ENCODE peak calls at places on chromosomes 5 and 9, in ten cellular contexts. X, Z, T, H, V, O, D, Y, R and L are unnamed samples.

GRCh38 chr9:81964216-81965171 is 21.2 kb downstream of the SPATA31D3 start:
- DNase-seq in X (no peak), Z (no peak), T (no peak), H (peak), V (no peak), O (no peak), D (no peak), Y (no peak), R (no peak), L (no peak)

GRCh38 chr9:130539473-130540223 is 39.7 kb upstream of the FUBP3 start:
- DNase-seq in X (no peak), Z (no peak), T (no peak), H (no peak), V (peak), O (no peak), D (no peak), Y (no peak), R (no peak), L (no peak)

GRCh38 chr9:98603821-98604383 is 104.8 kb downstream of the GABBR2 start:
- DNase-seq in X (no peak), Z (no peak), T (no peak), H (no peak), V (no peak), O (no peak), D (no peak), Y (no peak), R (no peak), L (no peak)

GRCh38 chr9:33295571-33295970 is 5.3 kb downstream of the NFX1 start:
- DNase-seq in X (no peak), Z (no peak), T (no peak), H (peak), V (no peak), O (peak), D (no peak), Y (no peak), R (no peak), L (no peak)

GRCh38 chr9:8206720-8207119 is 407.1 kb upstream of the DMAC1 start:
- DNase-seq in X (no peak), Z (no peak), T (no peak), H (no peak), V (no peak), O (no peak), D (no peak), Y (peak), R (no peak), L (no peak)

GRCh38 chr5:93208156-93208895 is 372.7 kb downstream of the NR2F1-AS1 start:
- DNase-seq in X (no peak), Z (no peak), T (no peak), H (no peak), V (no peak), O (no peak), D (no peak), Y (no peak), R (no peak), L (no peak)

GRCh38 chr9:136239135-136239962 is 6.3 kb downstream of the QSOX2 start:
- DNase-seq in X (no peak), Z (no peak), T (no peak), H (no peak), V (no peak), O (no peak), D (no peak), Y (no peak), R (no peak), L (no peak)

GRCh38 chr9:7549261-7549660 is 250.3 kb downstream of the DMAC1 start:
- DNase-seq in X (no peak), Z (no peak), T (no peak), H (no peak), V (no peak), O (no peak), D (no peak), Y (peak), R (no peak), L (no peak)

GRCh38 chr9:101536938-101537337 is 3.3 kb downstream of the RNF20 start:
- DNase-seq in X (no peak), Z (no peak), T (peak), H (peak), V (peak), O (no peak), D (no peak), Y (peak), R (no peak), L (peak)

GRCh38 chr5:20660588-20660987 is 672.6 kb upstream of the CDH18 start:
- DNase-seq in X (no peak), Z (no peak), T (no peak), H (no peak), V (no peak), O (no peak), D (no peak), Y (no peak), R (no peak), L (no peak)

GRCh38 chr5:135426102-135427082 is 20.8 kb downstream of the DCANP1 start:
- DNase-seq in X (no peak), Z (peak), T (no peak), H (peak), V (peak), O (peak), D (no peak), Y (peak), R (no peak), L (peak)

GRCh38 chr5:145246379-145246778 is 588.8 kb downstream of the PRELID2 start:
- DNase-seq in X (no peak), Z (no peak), T (no peak), H (no peak), V (no peak), O (no peak), D (no peak), Y (no peak), R (no peak), L (no peak)

GRCh38 chr9:14813336-14814020 is 90.9 kb upstream of the CER1 start:
- DNase-seq in X (no peak), Z (no peak), T (no peak), H (no peak), V (peak), O (no peak), D (no peak), Y (no peak), R (no peak), L (no peak)

GRCh38 chr9:93204470-93205043 is 20.6 kb downstream of the WNK2 start:
- DNase-seq in X (no peak), Z (no peak), T (no peak), H (no peak), V (no peak), O (no peak), D (peak), Y (no peak), R (no peak), L (no peak)

GRCh38 chr5:9447691-9448090 is 98.2 kb downstream of the SEMA5A start:
- DNase-seq in X (no peak), Z (no peak), T (no peak), H (no peak), V (no peak), O (no peak), D (no peak), Y (no peak), R (no peak), L (no peak)

GRCh38 chr5:6837095-6837494 is 123.9 kb downstream of the TENT4A start:
- DNase-seq in X (no peak), Z (no peak), T (no peak), H (no peak), V (no peak), O (no peak), D (no peak), Y (no peak), R (no peak), L (no peak)

GRCh38 chr5:11797132-11797531 is 107.1 kb downstream of the CTNND2 start:
- DNase-seq in X (no peak), Z (no peak), T (no peak), H (no peak), V (no peak), O (no peak), D (no peak), Y (no peak), R (no peak), L (peak)

GRCh38 chr5:127934791-127935256 is 148.7 kb upstream of the SLC12A2 start:
- DNase-seq in X (no peak), Z (no peak), T (no peak), H (no peak), V (peak), O (no peak), D (no peak), Y (no peak), R (no peak), L (peak)

GRCh38 chr5:73412597-73412988 is 36.0 kb downstream of the FOXD1 start:
- DNase-seq in X (no peak), Z (no peak), T (no peak), H (no peak), V (peak), O (no peak), D (no peak), Y (no peak), R (no peak), L (no peak)

GRCh38 chr5:124034963-124035362 is 523.0 kb downstream of the CSNK1G3 start:
- DNase-seq in X (no peak), Z (no peak), T (no peak), H (peak), V (no peak), O (peak), D (no peak), Y (no peak), R (no peak), L (no peak)